ENCODE peak calls at places on chromosomes 16 and 17, in eight cellular contexts. One of them, this sample, is unnamed.

GRCh38 chr17:81426676-81427445 is 31.6 kb downstream of the BAHCC1 start:
- DNase-seq in mesenchymal stem cell: no peak
- DNase-seq in heart right ventricle: no peak
- DNase-seq in adrenal gland: no peak
- DNase-seq in gastrocnemius medialis: peak; percentile 69
- DNase-seq in lung: no peak
- DNase-seq in endothelial cell of umbilical vein: no peak
- DNase-seq in vagina: no peak
- DNase-seq in this sample: no peak

GRCh38 chr17:57121308-57122042 is 36.4 kb downstream of the AKAP1 start:
- DNase-seq in heart right ventricle: peak; percentile 29
- DNase-seq in vagina: no peak
- DNase-seq in mesenchymal stem cell: peak; percentile 57
- DNase-seq in endothelial cell of umbilical vein: peak; percentile 29
- DNase-seq in adrenal gland: peak; percentile 50
- DNase-seq in gastrocnemius medialis: no peak
- DNase-seq in lung: no peak
- DNase-seq in this sample: no peak

GRCh38 chr17:28956112-28956511 is 4.8 kb upstream of the PHF12 start:
- DNase-seq in vagina: no peak
- DNase-seq in gastrocnemius medialis: no peak
- DNase-seq in adrenal gland: no peak
- DNase-seq in mesenchymal stem cell: no peak
- DNase-seq in lung: no peak
- DNase-seq in endothelial cell of umbilical vein: no peak
- DNase-seq in heart right ventricle: no peak
- DNase-seq in this sample: no peak

GRCh38 chr17:9368631-9369030 is 207.0 kb downstream of the STX8 start:
- DNase-seq in lung: no peak
- DNase-seq in heart right ventricle: no peak
- DNase-seq in endothelial cell of umbilical vein: no peak
- DNase-seq in mesenchymal stem cell: no peak
- DNase-seq in vagina: no peak
- DNase-seq in gastrocnemius medialis: no peak
- DNase-seq in adrenal gland: no peak
- DNase-seq in this sample: no peak

GRCh38 chr17:81646869-81647600 is 9.3 kb downstream of the PDE6G start:
- DNase-seq in gastrocnemius medialis: no peak
- DNase-seq in endothelial cell of umbilical vein: no peak
- DNase-seq in mesenchymal stem cell: no peak
- DNase-seq in lung: no peak
- DNase-seq in heart right ventricle: no peak
- DNase-seq in adrenal gland: no peak
- DNase-seq in vagina: no peak
- DNase-seq in this sample: no peak

GRCh38 chr16:22381392-22381791 is 7.0 kb upstream of the CDR2 start:
- DNase-seq in adrenal gland: no peak
- DNase-seq in vagina: no peak
- DNase-seq in gastrocnemius medialis: no peak
- DNase-seq in mesenchymal stem cell: no peak
- DNase-seq in endothelial cell of umbilical vein: peak; percentile 10
- DNase-seq in lung: no peak
- DNase-seq in heart right ventricle: no peak
- DNase-seq in this sample: no peak

GRCh38 chr17:31579265-31579664 is 187.8 kb downstream of the RAB11FIP4 start:
- DNase-seq in endothelial cell of umbilical vein: peak; percentile 70
- DNase-seq in heart right ventricle: no peak
- DNase-seq in adrenal gland: no peak
- DNase-seq in lung: no peak
- DNase-seq in vagina: no peak
- DNase-seq in gastrocnemius medialis: no peak
- DNase-seq in mesenchymal stem cell: peak; percentile 38
- DNase-seq in this sample: no peak

GRCh38 chr16:27337024-27337423 is 23.2 kb downstream of the IL4R start:
- DNase-seq in endothelial cell of umbilical vein: no peak
- DNase-seq in vagina: no peak
- DNase-seq in heart right ventricle: no peak
- DNase-seq in mesenchymal stem cell: no peak
- DNase-seq in gastrocnemius medialis: no peak
- DNase-seq in adrenal gland: no peak
- DNase-seq in lung: no peak
- DNase-seq in this sample: no peak

GRCh38 chr17:8001976-8002645 is at the start of gene GUCY2D:
- DNase-seq in mesenchymal stem cell: no peak
- DNase-seq in endothelial cell of umbilical vein: no peak
- DNase-seq in lung: no peak
- DNase-seq in adrenal gland: no peak
- DNase-seq in vagina: no peak
- DNase-seq in heart right ventricle: no peak
- DNase-seq in gastrocnemius medialis: no peak
- DNase-seq in this sample: no peak

GRCh38 chr17:48596735-48597491 is 3.3 kb upstream of the HOXB5 start:
- DNase-seq in endothelial cell of umbilical vein: no peak
- DNase-seq in vagina: no peak
- DNase-seq in heart right ventricle: no peak
- DNase-seq in lung: no peak
- DNase-seq in mesenchymal stem cell: peak; percentile 89
- DNase-seq in adrenal gland: no peak
- DNase-seq in gastrocnemius medialis: no peak
- DNase-seq in this sample: no peak

GRCh38 chr17:9016941-9017552 is 4.3 kb upstream of the NTN1 start:
- DNase-seq in vagina: no peak
- DNase-seq in gastrocnemius medialis: no peak
- DNase-seq in adrenal gland: no peak
- DNase-seq in mesenchymal stem cell: no peak
- DNase-seq in endothelial cell of umbilical vein: no peak
- DNase-seq in lung: no peak
- DNase-seq in heart right ventricle: no peak
- DNase-seq in this sample: no peak

GRCh38 chr16:4217246-4218131 is 24.4 kb downstream of the SRL start:
- DNase-seq in heart right ventricle: peak; percentile 71
- DNase-seq in vagina: no peak
- DNase-seq in lung: no peak
- DNase-seq in gastrocnemius medialis: peak; percentile 84
- DNase-seq in adrenal gland: no peak
- DNase-seq in endothelial cell of umbilical vein: no peak
- DNase-seq in mesenchymal stem cell: no peak
- DNase-seq in this sample: peak; percentile 64
- H3K4me1 ChIP-seq in heart right ventricle: peaks cover 33% of the 10 kb centered on the region
- H3K4me1 ChIP-seq in vagina: peaks cover 36% of the 10 kb centered on the region
- H3K4me1 ChIP-seq in lung: peaks cover 3% of the 10 kb centered on the region
- H3K4me1 ChIP-seq in gastrocnemius medialis: peaks cover 89% of the 10 kb centered on the region
- H3K4me1 ChIP-seq in adrenal gland: peaks cover 15% of the 10 kb centered on the region
- H3K4me1 ChIP-seq in endothelial cell of umbilical vein: no peaks in the 10 kb centered on the region
- H3K4me1 ChIP-seq in mesenchymal stem cell: peaks cover 33% of the 10 kb centered on the region
- H3K4me1 ChIP-seq in this sample: no peaks in the 10 kb centered on the region

GRCh38 chr16:68553186-68553585 is 14.1 kb downstream of the ZFP90 start:
- DNase-seq in vagina: no peak
- DNase-seq in adrenal gland: no peak
- DNase-seq in endothelial cell of umbilical vein: no peak
- DNase-seq in mesenchymal stem cell: no peak
- DNase-seq in gastrocnemius medialis: no peak
- DNase-seq in lung: no peak
- DNase-seq in heart right ventricle: no peak
- DNase-seq in this sample: no peak
- H3K9me3 ChIP-seq in vagina: peaks cover 46% of the 10 kb centered on the region
- H3K9me3 ChIP-seq in adrenal gland: peaks cover 50% of the 10 kb centered on the region
- H3K9me3 ChIP-seq in endothelial cell of umbilical vein: no peaks in the 10 kb centered on the region
- H3K9me3 ChIP-seq in mesenchymal stem cell: peaks cover 96% of the 10 kb centered on the region
- H3K9me3 ChIP-seq in gastrocnemius medialis: no peaks in the 10 kb centered on the region
- H3K9me3 ChIP-seq in lung: peaks cover 57% of the 10 kb centered on the region
- H3K9me3 ChIP-seq in heart right ventricle: peaks cover 23% of the 10 kb centered on the region
- H3K9me3 ChIP-seq in this sample: peaks cover 11% of the 10 kb centered on the region

DNA sequence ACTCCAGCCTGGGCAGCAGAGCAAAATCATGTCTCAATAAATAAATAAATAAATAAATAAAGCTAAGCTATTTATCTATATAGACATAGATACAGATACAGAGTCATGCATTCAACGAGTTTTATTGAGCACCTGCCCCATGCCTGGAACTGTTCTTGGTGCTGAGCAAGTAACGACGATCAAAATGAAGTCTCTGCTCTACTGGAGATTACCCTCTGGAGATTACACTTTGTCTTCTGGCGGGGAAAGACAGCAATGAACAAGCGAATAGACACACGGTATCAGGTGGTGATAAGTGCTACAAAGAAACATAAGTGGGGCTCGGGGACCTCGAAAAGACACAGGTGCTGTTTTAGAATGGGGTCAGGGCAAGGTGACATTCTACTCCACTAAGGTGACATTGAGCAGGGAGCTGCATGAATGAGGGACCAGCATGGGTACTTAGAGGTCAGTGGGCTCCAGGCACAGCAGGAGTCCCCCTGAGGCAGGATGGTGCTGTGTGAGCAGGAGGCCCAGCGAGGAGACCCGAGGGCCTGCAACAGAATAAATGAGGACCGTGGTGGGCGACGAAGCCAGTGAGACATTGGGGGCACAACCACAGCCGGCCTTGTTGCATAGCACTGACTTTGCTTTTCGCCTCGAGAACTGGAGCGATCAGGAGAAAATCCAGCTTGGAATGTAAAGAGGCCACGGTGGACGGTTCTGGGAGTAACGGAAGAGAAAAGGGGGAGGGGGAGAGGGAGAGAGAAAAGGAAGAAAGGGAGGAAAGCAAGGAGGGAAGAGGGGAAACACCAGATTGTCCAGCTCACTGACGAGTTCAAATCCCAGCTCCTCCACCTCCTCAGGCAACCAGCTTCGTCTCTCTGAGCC is 42.4 kb upstream of the MEAK7 start:
- DNase-seq in adrenal gland: no peak
- DNase-seq in heart right ventricle: no peak
- DNase-seq in endothelial cell of umbilical vein: no peak
- DNase-seq in mesenchymal stem cell: no peak
- DNase-seq in gastrocnemius medialis: no peak
- DNase-seq in vagina: no peak
- DNase-seq in lung: no peak
- DNase-seq in this sample: no peak
- H3K4me3 ChIP-seq in adrenal gland: no peak overlapping the region
- H3K4me3 ChIP-seq in heart right ventricle: no peak overlapping the region
- H3K4me3 ChIP-seq in endothelial cell of umbilical vein: no peak overlapping the region
- H3K4me3 ChIP-seq in mesenchymal stem cell: no peak overlapping the region
- H3K4me3 ChIP-seq in gastrocnemius medialis: no peak overlapping the region
- H3K4me3 ChIP-seq in vagina: no peak overlapping the region
- H3K4me3 ChIP-seq in lung: no peak overlapping the region
- H3K4me3 ChIP-seq in this sample: no peak overlapping the region

GRCh38 chr17:79934653-79934970 is 95.4 kb upstream of the CBX4 start:
- DNase-seq in gastrocnemius medialis: no peak
- DNase-seq in endothelial cell of umbilical vein: no peak
- DNase-seq in vagina: no peak
- DNase-seq in mesenchymal stem cell: no peak
- DNase-seq in heart right ventricle: no peak
- DNase-seq in adrenal gland: no peak
- DNase-seq in lung: no peak
- DNase-seq in this sample: no peak
- H3K4me1 ChIP-seq in gastrocnemius medialis: peaks cover 8% of the 10 kb centered on the region
- H3K4me1 ChIP-seq in endothelial cell of umbilical vein: peaks cover 12% of the 10 kb centered on the region
- H3K4me1 ChIP-seq in vagina: peaks cover 40% of the 10 kb centered on the region
- H3K4me1 ChIP-seq in mesenchymal stem cell: peaks cover 16% of the 10 kb centered on the region
- H3K4me1 ChIP-seq in heart right ventricle: peaks cover 3% of the 10 kb centered on the region
- H3K4me1 ChIP-seq in adrenal gland: peaks cover 9% of the 10 kb centered on the region
- H3K4me1 ChIP-seq in lung: no peaks in the 10 kb centered on the region
- H3K4me1 ChIP-seq in this sample: peaks cover 33% of the 10 kb centered on the region

GRCh38 chr17:22441776-22442175 is 749.5 kb downstream of the KCNJ18 start:
- DNase-seq in endothelial cell of umbilical vein: no peak
- DNase-seq in mesenchymal stem cell: no peak
- DNase-seq in lung: no peak
- DNase-seq in heart right ventricle: no peak
- DNase-seq in gastrocnemius medialis: no peak
- DNase-seq in vagina: no peak
- DNase-seq in adrenal gland: no peak
- DNase-seq in this sample: no peak
- H3K9me3 ChIP-seq in endothelial cell of umbilical vein: peaks cover 2% of the 10 kb centered on the region
- H3K9me3 ChIP-seq in mesenchymal stem cell: no peaks in the 10 kb centered on the region
- H3K9me3 ChIP-seq in lung: peaks cover 11% of the 10 kb centered on the region
- H3K9me3 ChIP-seq in heart right ventricle: no peaks in the 10 kb centered on the region
- H3K9me3 ChIP-seq in gastrocnemius medialis: no peaks in the 10 kb centered on the region
- H3K9me3 ChIP-seq in vagina: no peaks in the 10 kb centered on the region
- H3K9me3 ChIP-seq in adrenal gland: no peaks in the 10 kb centered on the region
- H3K9me3 ChIP-seq in this sample: no peaks in the 10 kb centered on the region

GRCh38 chr16:82660078-82660645 is 33.4 kb downstream of the CDH13 start:
- DNase-seq in lung: no peak
- DNase-seq in mesenchymal stem cell: peak; percentile 17
- DNase-seq in heart right ventricle: no peak
- DNase-seq in vagina: no peak
- DNase-seq in adrenal gland: no peak
- DNase-seq in endothelial cell of umbilical vein: no peak
- DNase-seq in gastrocnemius medialis: peak; percentile 93
- DNase-seq in this sample: no peak

GRCh38 chr16:82664181-82664580 is 37.4 kb downstream of the CDH13 start:
- DNase-seq in gastrocnemius medialis: no peak
- DNase-seq in lung: no peak
- DNase-seq in vagina: no peak
- DNase-seq in endothelial cell of umbilical vein: no peak
- DNase-seq in adrenal gland: no peak
- DNase-seq in heart right ventricle: no peak
- DNase-seq in mesenchymal stem cell: no peak
- DNase-seq in this sample: no peak

GRCh38 chr16:82658796-82659195 is 32.0 kb downstream of the CDH13 start:
- DNase-seq in adrenal gland: no peak
- DNase-seq in gastrocnemius medialis: peak; percentile 46
- DNase-seq in vagina: no peak
- DNase-seq in heart right ventricle: no peak
- DNase-seq in mesenchymal stem cell: no peak
- DNase-seq in lung: no peak
- DNase-seq in endothelial cell of umbilical vein: no peak
- DNase-seq in this sample: no peak

GRCh38 chr16:82657786-82658185 is 31.0 kb downstream of the CDH13 start:
- DNase-seq in endothelial cell of umbilical vein: peak; percentile 65
- DNase-seq in vagina: no peak
- DNase-seq in heart right ventricle: no peak
- DNase-seq in lung: no peak
- DNase-seq in mesenchymal stem cell: no peak
- DNase-seq in adrenal gland: no peak
- DNase-seq in gastrocnemius medialis: no peak
- DNase-seq in this sample: no peak

GRCh38 chr16:82660966-82661365 is 34.2 kb downstream of the CDH13 start:
- DNase-seq in adrenal gland: no peak
- DNase-seq in vagina: no peak
- DNase-seq in lung: no peak
- DNase-seq in mesenchymal stem cell: no peak
- DNase-seq in endothelial cell of umbilical vein: no peak
- DNase-seq in gastrocnemius medialis: no peak
- DNase-seq in heart right ventricle: no peak
- DNase-seq in this sample: no peak
- H3K4me3 ChIP-seq in adrenal gland: no peak overlapping the region
- H3K4me3 ChIP-seq in vagina: no peak overlapping the region
- H3K4me3 ChIP-seq in lung: no peak overlapping the region
- H3K4me3 ChIP-seq in mesenchymal stem cell: no peak overlapping the region
- H3K4me3 ChIP-seq in endothelial cell of umbilical vein: no peak overlapping the region
- H3K4me3 ChIP-seq in gastrocnemius medialis: peak overlapping the region; percentile 47
- H3K4me3 ChIP-seq in heart right ventricle: no peak overlapping the region
- H3K4me3 ChIP-seq in this sample: no peak overlapping the region

This sample was measured in right atrium auricular region.